ENCODE peak calls at places on chromosomes 4 and X, in six cellular contexts. One of them, this sample, is unnamed.

GRCh38 chr4:122450847-122451246 is 5.7 kb downstream of the IL2 start:
- DNase-seq in stimulated activated effector memory CD8-positive, alpha-beta T cell treated with anti-CD3 and anti-CD28 coated beads, Interleukin-12 subunit alpha, Interleukin-12 subunit beta, amount 100 ng/mL, for 72 hours: no peak
- DNase-seq in BE2C: no peak
- DNase-seq in activated gamma-delta T cell treated with Interleukin-2 at 50 U/mL for 16 hours: no peak
- DNase-seq in RCC 7860: no peak
- DNase-seq in astrocyte of the hippocampus: peak; percentile 7
- DNase-seq in this sample: no peak

GRCh38 chr4:145679991-145680455 is at the start of gene C4orf51:
- DNase-seq in stimulated activated effector memory CD8-positive, alpha-beta T cell treated with anti-CD3 and anti-CD28 coated beads, Interleukin-12 subunit alpha, Interleukin-12 subunit beta, amount 100 ng/mL, for 72 hours: no peak
- DNase-seq in BE2C: no peak
- DNase-seq in activated gamma-delta T cell treated with Interleukin-2 at 50 U/mL for 16 hours: no peak
- DNase-seq in RCC 7860: peak; percentile 44
- DNase-seq in astrocyte of the hippocampus: peak; percentile 80
- DNase-seq in this sample: no peak

GRCh38 chr4:152690706-152691651 is 11.2 kb upstream of the TMEM154 start:
- DNase-seq in stimulated activated effector memory CD8-positive, alpha-beta T cell treated with anti-CD3 and anti-CD28 coated beads, Interleukin-12 subunit alpha, Interleukin-12 subunit beta, amount 100 ng/mL, for 72 hours: no peak
- DNase-seq in BE2C: no peak
- DNase-seq in activated gamma-delta T cell treated with Interleukin-2 at 50 U/mL for 16 hours: no peak
- DNase-seq in RCC 7860: no peak
- DNase-seq in astrocyte of the hippocampus: peak; percentile 33
- DNase-seq in this sample: no peak

GRCh38 chr4:57403591-57403990 is 293.4 kb upstream of the IGFBP7 start:
- DNase-seq in stimulated activated effector memory CD8-positive, alpha-beta T cell treated with anti-CD3 and anti-CD28 coated beads, Interleukin-12 subunit alpha, Interleukin-12 subunit beta, amount 100 ng/mL, for 72 hours: no peak
- DNase-seq in BE2C: no peak
- DNase-seq in activated gamma-delta T cell treated with Interleukin-2 at 50 U/mL for 16 hours: no peak
- DNase-seq in RCC 7860: no peak
- DNase-seq in astrocyte of the hippocampus: no peak
- DNase-seq in this sample: no peak

GRCh38 chrX:29241831-29242230 is 654.6 kb downstream of the IL1RAPL1 start:
- DNase-seq in stimulated activated effector memory CD8-positive, alpha-beta T cell treated with anti-CD3 and anti-CD28 coated beads, Interleukin-12 subunit alpha, Interleukin-12 subunit beta, amount 100 ng/mL, for 72 hours: no peak
- DNase-seq in BE2C: no peak
- DNase-seq in activated gamma-delta T cell treated with Interleukin-2 at 50 U/mL for 16 hours: no peak
- DNase-seq in RCC 7860: no peak
- DNase-seq in astrocyte of the hippocampus: no peak
- DNase-seq in this sample: no peak

GRCh38 chr4:119010909-119011606 is 122.4 kb downstream of the SYNPO2 start:
- DNase-seq in stimulated activated effector memory CD8-positive, alpha-beta T cell treated with anti-CD3 and anti-CD28 coated beads, Interleukin-12 subunit alpha, Interleukin-12 subunit beta, amount 100 ng/mL, for 72 hours: no peak
- DNase-seq in BE2C: no peak
- DNase-seq in activated gamma-delta T cell treated with Interleukin-2 at 50 U/mL for 16 hours: no peak
- DNase-seq in RCC 7860: no peak
- DNase-seq in astrocyte of the hippocampus: no peak
- DNase-seq in this sample: no peak

GRCh38 chr4:168769416-168769815 is 240.6 kb downstream of the CBR4 start:
- DNase-seq in stimulated activated effector memory CD8-positive, alpha-beta T cell treated with anti-CD3 and anti-CD28 coated beads, Interleukin-12 subunit alpha, Interleukin-12 subunit beta, amount 100 ng/mL, for 72 hours: no peak
- DNase-seq in BE2C: no peak
- DNase-seq in activated gamma-delta T cell treated with Interleukin-2 at 50 U/mL for 16 hours: no peak
- DNase-seq in RCC 7860: no peak
- DNase-seq in astrocyte of the hippocampus: peak; percentile 83
- DNase-seq in this sample: no peak

GRCh38 chrX:118455013-118455412 is 40.6 kb upstream of the DOCK11 start:
- DNase-seq in stimulated activated effector memory CD8-positive, alpha-beta T cell treated with anti-CD3 and anti-CD28 coated beads, Interleukin-12 subunit alpha, Interleukin-12 subunit beta, amount 100 ng/mL, for 72 hours: no peak
- DNase-seq in BE2C: no peak
- DNase-seq in activated gamma-delta T cell treated with Interleukin-2 at 50 U/mL for 16 hours: no peak
- DNase-seq in RCC 7860: no peak
- DNase-seq in astrocyte of the hippocampus: no peak
- DNase-seq in this sample: no peak

GRCh38 chr4:23202712-23203247 is 510.0 kb downstream of the GBA3 start:
- DNase-seq in stimulated activated effector memory CD8-positive, alpha-beta T cell treated with anti-CD3 and anti-CD28 coated beads, Interleukin-12 subunit alpha, Interleukin-12 subunit beta, amount 100 ng/mL, for 72 hours: no peak
- DNase-seq in BE2C: no peak
- DNase-seq in activated gamma-delta T cell treated with Interleukin-2 at 50 U/mL for 16 hours: no peak
- DNase-seq in RCC 7860: no peak
- DNase-seq in astrocyte of the hippocampus: no peak
- DNase-seq in this sample: no peak

GRCh38 chrX:108198420-108198819 is 106.8 kb downstream of the ATG4A start:
- DNase-seq in stimulated activated effector memory CD8-positive, alpha-beta T cell treated with anti-CD3 and anti-CD28 coated beads, Interleukin-12 subunit alpha, Interleukin-12 subunit beta, amount 100 ng/mL, for 72 hours: no peak
- DNase-seq in BE2C: no peak
- DNase-seq in activated gamma-delta T cell treated with Interleukin-2 at 50 U/mL for 16 hours: no peak
- DNase-seq in RCC 7860: no peak
- DNase-seq in astrocyte of the hippocampus: no peak
- DNase-seq in this sample: no peak

GRCh38 chr4:8690216-8690786 is 97.7 kb downstream of the CPZ start:
- DNase-seq in stimulated activated effector memory CD8-positive, alpha-beta T cell treated with anti-CD3 and anti-CD28 coated beads, Interleukin-12 subunit alpha, Interleukin-12 subunit beta, amount 100 ng/mL, for 72 hours: no peak
- DNase-seq in BE2C: no peak
- DNase-seq in activated gamma-delta T cell treated with Interleukin-2 at 50 U/mL for 16 hours: no peak
- DNase-seq in RCC 7860: no peak
- DNase-seq in astrocyte of the hippocampus: no peak
- DNase-seq in this sample: no peak

GRCh38 chr4:78599931-78600375 is 48.4 kb downstream of the ANXA3 start:
- DNase-seq in stimulated activated effector memory CD8-positive, alpha-beta T cell treated with anti-CD3 and anti-CD28 coated beads, Interleukin-12 subunit alpha, Interleukin-12 subunit beta, amount 100 ng/mL, for 72 hours: no peak
- DNase-seq in BE2C: no peak
- DNase-seq in activated gamma-delta T cell treated with Interleukin-2 at 50 U/mL for 16 hours: no peak
- DNase-seq in RCC 7860: no peak
- DNase-seq in astrocyte of the hippocampus: no peak
- DNase-seq in this sample: no peak

GRCh38 chrX:700936-701335 is 70.3 kb downstream of the SHOX start:
- DNase-seq in stimulated activated effector memory CD8-positive, alpha-beta T cell treated with anti-CD3 and anti-CD28 coated beads, Interleukin-12 subunit alpha, Interleukin-12 subunit beta, amount 100 ng/mL, for 72 hours: no peak
- DNase-seq in BE2C: no peak
- DNase-seq in activated gamma-delta T cell treated with Interleukin-2 at 50 U/mL for 16 hours: no peak
- DNase-seq in RCC 7860: no peak
- DNase-seq in astrocyte of the hippocampus: no peak
- DNase-seq in this sample: no peak

GRCh38 chrX:148422531-148422930 is 77.9 kb upstream of the AFF2 start:
- DNase-seq in stimulated activated effector memory CD8-positive, alpha-beta T cell treated with anti-CD3 and anti-CD28 coated beads, Interleukin-12 subunit alpha, Interleukin-12 subunit beta, amount 100 ng/mL, for 72 hours: no peak
- DNase-seq in BE2C: no peak
- DNase-seq in activated gamma-delta T cell treated with Interleukin-2 at 50 U/mL for 16 hours: no peak
- DNase-seq in RCC 7860: no peak
- DNase-seq in astrocyte of the hippocampus: peak; percentile 49
- DNase-seq in this sample: no peak

GRCh38 chr4:168432419-168433146 is 47.7 kb downstream of the DDX60L start:
- DNase-seq in stimulated activated effector memory CD8-positive, alpha-beta T cell treated with anti-CD3 and anti-CD28 coated beads, Interleukin-12 subunit alpha, Interleukin-12 subunit beta, amount 100 ng/mL, for 72 hours: no peak
- DNase-seq in BE2C: no peak
- DNase-seq in activated gamma-delta T cell treated with Interleukin-2 at 50 U/mL for 16 hours: no peak
- DNase-seq in RCC 7860: no peak
- DNase-seq in astrocyte of the hippocampus: no peak
- DNase-seq in this sample: no peak

GRCh38 chrX:45322820-45323219 is 122.1 kb upstream of the DIPK2B start:
- DNase-seq in stimulated activated effector memory CD8-positive, alpha-beta T cell treated with anti-CD3 and anti-CD28 coated beads, Interleukin-12 subunit alpha, Interleukin-12 subunit beta, amount 100 ng/mL, for 72 hours: no peak
- DNase-seq in BE2C: no peak
- DNase-seq in activated gamma-delta T cell treated with Interleukin-2 at 50 U/mL for 16 hours: no peak
- DNase-seq in RCC 7860: no peak
- DNase-seq in astrocyte of the hippocampus: peak; percentile 17
- DNase-seq in this sample: no peak

GRCh38 chrX:16138108-16138427 is 14.7 kb downstream of the GRPR start:
- DNase-seq in stimulated activated effector memory CD8-positive, alpha-beta T cell treated with anti-CD3 and anti-CD28 coated beads, Interleukin-12 subunit alpha, Interleukin-12 subunit beta, amount 100 ng/mL, for 72 hours: no peak
- DNase-seq in BE2C: peak; percentile 7
- DNase-seq in activated gamma-delta T cell treated with Interleukin-2 at 50 U/mL for 16 hours: no peak
- DNase-seq in RCC 7860: no peak
- DNase-seq in astrocyte of the hippocampus: no peak
- DNase-seq in this sample: no peak

GRCh38 chrX:18354369-18355329 is at the start of gene SCML2:
- DNase-seq in stimulated activated effector memory CD8-positive, alpha-beta T cell treated with anti-CD3 and anti-CD28 coated beads, Interleukin-12 subunit alpha, Interleukin-12 subunit beta, amount 100 ng/mL, for 72 hours: peak; percentile 2
- DNase-seq in BE2C: peak; percentile 58
- DNase-seq in activated gamma-delta T cell treated with Interleukin-2 at 50 U/mL for 16 hours: peak; percentile 4
- DNase-seq in RCC 7860: peak; percentile 8
- DNase-seq in astrocyte of the hippocampus: peak; percentile 60
- DNase-seq in this sample: peak; percentile 20

GRCh38 chr4:134935320-134935719 is 733.7 kb upstream of the PABPC4L start:
- DNase-seq in stimulated activated effector memory CD8-positive, alpha-beta T cell treated with anti-CD3 and anti-CD28 coated beads, Interleukin-12 subunit alpha, Interleukin-12 subunit beta, amount 100 ng/mL, for 72 hours: no peak
- DNase-seq in BE2C: peak; percentile 63
- DNase-seq in activated gamma-delta T cell treated with Interleukin-2 at 50 U/mL for 16 hours: no peak
- DNase-seq in RCC 7860: no peak
- DNase-seq in astrocyte of the hippocampus: no peak
- DNase-seq in this sample: no peak

GRCh38 chrX:72348247-72348979 is 42.7 kb upstream of the CITED1 start:
- DNase-seq in stimulated activated effector memory CD8-positive, alpha-beta T cell treated with anti-CD3 and anti-CD28 coated beads, Interleukin-12 subunit alpha, Interleukin-12 subunit beta, amount 100 ng/mL, for 72 hours: no peak
- DNase-seq in BE2C: no peak
- DNase-seq in activated gamma-delta T cell treated with Interleukin-2 at 50 U/mL for 16 hours: no peak
- DNase-seq in RCC 7860: no peak
- DNase-seq in astrocyte of the hippocampus: no peak
- DNase-seq in this sample: no peak

GRCh38 chr4:105765690-105766407 is 57.3 kb downstream of the GSTCD start:
- DNase-seq in stimulated activated effector memory CD8-positive, alpha-beta T cell treated with anti-CD3 and anti-CD28 coated beads, Interleukin-12 subunit alpha, Interleukin-12 subunit beta, amount 100 ng/mL, for 72 hours: no peak
- DNase-seq in BE2C: peak; percentile 63
- DNase-seq in activated gamma-delta T cell treated with Interleukin-2 at 50 U/mL for 16 hours: no peak
- DNase-seq in RCC 7860: peak; percentile 86
- DNase-seq in astrocyte of the hippocampus: peak; percentile 82
- DNase-seq in this sample: peak; percentile 2

GRCh38 chrX:8037593-8038348 is 110.6 kb upstream of the PNPLA4 start:
- DNase-seq in stimulated activated effector memory CD8-positive, alpha-beta T cell treated with anti-CD3 and anti-CD28 coated beads, Interleukin-12 subunit alpha, Interleukin-12 subunit beta, amount 100 ng/mL, for 72 hours: no peak
- DNase-seq in BE2C: no peak
- DNase-seq in activated gamma-delta T cell treated with Interleukin-2 at 50 U/mL for 16 hours: no peak
- DNase-seq in RCC 7860: no peak
- DNase-seq in astrocyte of the hippocampus: no peak
- DNase-seq in this sample: no peak

GRCh38 chrX:39907964-39908616 is 189.7 kb downstream of the BCOR start:
- DNase-seq in stimulated activated effector memory CD8-positive, alpha-beta T cell treated with anti-CD3 and anti-CD28 coated beads, Interleukin-12 subunit alpha, Interleukin-12 subunit beta, amount 100 ng/mL, for 72 hours: no peak
- DNase-seq in BE2C: no peak
- DNase-seq in activated gamma-delta T cell treated with Interleukin-2 at 50 U/mL for 16 hours: no peak
- DNase-seq in RCC 7860: peak; percentile 96
- DNase-seq in astrocyte of the hippocampus: peak; percentile 92
- DNase-seq in this sample: peak; percentile 40

GRCh38 chr4:11286533-11286932 is 142.2 kb downstream of the HS3ST1 start:
- DNase-seq in stimulated activated effector memory CD8-positive, alpha-beta T cell treated with anti-CD3 and anti-CD28 coated beads, Interleukin-12 subunit alpha, Interleukin-12 subunit beta, amount 100 ng/mL, for 72 hours: no peak
- DNase-seq in BE2C: no peak
- DNase-seq in activated gamma-delta T cell treated with Interleukin-2 at 50 U/mL for 16 hours: no peak
- DNase-seq in RCC 7860: no peak
- DNase-seq in astrocyte of the hippocampus: no peak
- DNase-seq in this sample: no peak

GRCh38 chr4:180101348-180102083 is 2141.7 kb upstream of the TENM3 start:
- DNase-seq in stimulated activated effector memory CD8-positive, alpha-beta T cell treated with anti-CD3 and anti-CD28 coated beads, Interleukin-12 subunit alpha, Interleukin-12 subunit beta, amount 100 ng/mL, for 72 hours: no peak
- DNase-seq in BE2C: no peak
- DNase-seq in activated gamma-delta T cell treated with Interleukin-2 at 50 U/mL for 16 hours: no peak
- DNase-seq in RCC 7860: no peak
- DNase-seq in astrocyte of the hippocampus: no peak
- DNase-seq in this sample: no peak

GRCh38 chrX:5810636-5811035 is 418.0 kb downstream of the NLGN4X start:
- DNase-seq in stimulated activated effector memory CD8-positive, alpha-beta T cell treated with anti-CD3 and anti-CD28 coated beads, Interleukin-12 subunit alpha, Interleukin-12 subunit beta, amount 100 ng/mL, for 72 hours: no peak
- DNase-seq in BE2C: no peak
- DNase-seq in activated gamma-delta T cell treated with Interleukin-2 at 50 U/mL for 16 hours: no peak
- DNase-seq in RCC 7860: no peak
- DNase-seq in astrocyte of the hippocampus: no peak
- DNase-seq in this sample: no peak

GRCh38 chr4:7392438-7393374 is 42.0 kb downstream of the PSAPL1 start:
- DNase-seq in stimulated activated effector memory CD8-positive, alpha-beta T cell treated with anti-CD3 and anti-CD28 coated beads, Interleukin-12 subunit alpha, Interleukin-12 subunit beta, amount 100 ng/mL, for 72 hours: no peak
- DNase-seq in BE2C: no peak
- DNase-seq in activated gamma-delta T cell treated with Interleukin-2 at 50 U/mL for 16 hours: no peak
- DNase-seq in RCC 7860: no peak
- DNase-seq in astrocyte of the hippocampus: peak; percentile 62
- DNase-seq in this sample: no peak

GRCh38 chrX:48945517-48946348 is 11.7 kb downstream of the OTUD5 start:
- DNase-seq in stimulated activated effector memory CD8-positive, alpha-beta T cell treated with anti-CD3 and anti-CD28 coated beads, Interleukin-12 subunit alpha, Interleukin-12 subunit beta, amount 100 ng/mL, for 72 hours: no peak
- DNase-seq in BE2C: peak; percentile 64
- DNase-seq in activated gamma-delta T cell treated with Interleukin-2 at 50 U/mL for 16 hours: peak; percentile 58
- DNase-seq in RCC 7860: peak; percentile 22
- DNase-seq in astrocyte of the hippocampus: peak; percentile 60
- DNase-seq in this sample: peak; percentile 68

GRCh38 chrX:53047228-53047627 is 1.4 kb upstream of the GPR173 start:
- DNase-seq in stimulated activated effector memory CD8-positive, alpha-beta T cell treated with anti-CD3 and anti-CD28 coated beads, Interleukin-12 subunit alpha, Interleukin-12 subunit beta, amount 100 ng/mL, for 72 hours: no peak
- DNase-seq in BE2C: peak; percentile 40
- DNase-seq in activated gamma-delta T cell treated with Interleukin-2 at 50 U/mL for 16 hours: no peak
- DNase-seq in RCC 7860: no peak
- DNase-seq in astrocyte of the hippocampus: peak; percentile 15
- DNase-seq in this sample: no peak

GRCh38 chr4:145945431-145946155 is 7.0 kb upstream of the ZNF827 start:
- DNase-seq in stimulated activated effector memory CD8-positive, alpha-beta T cell treated with anti-CD3 and anti-CD28 coated beads, Interleukin-12 subunit alpha, Interleukin-12 subunit beta, amount 100 ng/mL, for 72 hours: no peak
- DNase-seq in BE2C: no peak
- DNase-seq in activated gamma-delta T cell treated with Interleukin-2 at 50 U/mL for 16 hours: no peak
- DNase-seq in RCC 7860: no peak
- DNase-seq in astrocyte of the hippocampus: no peak
- DNase-seq in this sample: no peak

This sample was measured in HuH-7.